ENCODE peak calls at places on chromosomes 16 and 17, in eight cellular contexts. B, A, U, I, F, Y, C and P are unnamed samples.

GRCh38 chr16:54194008-54194731 is 92.4 kb downstream of the IRX3 start:
- DNase-seq in B (peak; percentile 44), A (peak; percentile 88), U (no peak), I (no peak), F (no peak), Y (peak; percentile 73), C (no peak), P (no peak)

GRCh38 chr17:71987634-71988033 is 133.2 kb upstream of the SOX9 start:
- DNase-seq in B (no peak), A (no peak), U (no peak), I (no peak), F (no peak), Y (no peak), C (no peak), P (no peak)

GRCh38 chr16:19704321-19705130 is 13.5 kb downstream of the KNOP1 start:
- DNase-seq in B (no peak), A (no peak), U (no peak), I (no peak), F (no peak), Y (peak; percentile 63), C (no peak), P (no peak)

GRCh38 chr17:4167786-4168185 is 24.8 kb downstream of the CYB5D2 start:
- DNase-seq in B (no peak), A (no peak), U (no peak), I (no peak), F (no peak), Y (no peak), C (no peak), P (no peak)

GRCh38 chr16:79874391-79874790 is 273.9 kb upstream of the MAF start:
- DNase-seq in B (no peak), A (no peak), U (no peak), I (no peak), F (no peak), Y (no peak), C (peak; percentile 29), P (peak; percentile 84)

GRCh38 chr17:64658931-64659330 is 3.2 kb downstream of the SMURF2 start:
- DNase-seq in B (no peak), A (no peak), U (no peak), I (no peak), F (no peak), Y (peak; percentile 64), C (no peak), P (no peak)

GRCh38 chr17:51365090-51365489 is 104.7 kb downstream of the UTP18 start:
- DNase-seq in B (no peak), A (no peak), U (no peak), I (no peak), F (no peak), Y (no peak), C (no peak), P (no peak)

GRCh38 chr16:2056681-2057407 is 9.1 kb downstream of the TSC2 start:
- DNase-seq in B (no peak), A (no peak), U (no peak), I (no peak), F (no peak), Y (no peak), C (no peak), P (no peak)

GRCh38 chr17:78401891-78402290 is 23.4 kb downstream of the PGS1 start:
- DNase-seq in B (no peak), A (no peak), U (no peak), I (no peak), F (no peak), Y (no peak), C (no peak), P (no peak)

GRCh38 chr17:81641825-81642489 is 5.0 kb downstream of the TSPAN10 start:
- DNase-seq in B (no peak), A (no peak), U (no peak), I (peak; percentile 24), F (no peak), Y (peak; percentile 30), C (no peak), P (no peak)

GRCh38 chr17:48162946-48163506 is 55.5 kb downstream of the SNX11 start:
- DNase-seq in B (peak; percentile 25), A (no peak), U (no peak), I (no peak), F (peak; percentile 46), Y (peak; percentile 8), C (peak; percentile 35), P (peak; percentile 58)

GRCh38 chr17:14107889-14108288 is 38.6 kb downstream of the COX10 start:
- DNase-seq in B (no peak), A (no peak), U (no peak), I (no peak), F (no peak), Y (no peak), C (no peak), P (no peak)

GRCh38 chr16:60485877-60486489 is 1550.3 kb downstream of the CDH8 start:
- DNase-seq in B (no peak), A (no peak), U (no peak), I (no peak), F (no peak), Y (no peak), C (no peak), P (no peak)

GRCh38 chr17:82810644-82811430 is 29.0 kb downstream of the ZNF750 start:
- DNase-seq in B (no peak), A (no peak), U (no peak), I (no peak), F (no peak), Y (no peak), C (no peak), P (no peak)

GRCh38 chr16:27378871-27379580 is 22.9 kb upstream of the IL21R start:
- DNase-seq in B (no peak), A (no peak), U (no peak), I (no peak), F (no peak), Y (no peak), C (peak; percentile 38), P (no peak)

GRCh38 chr17:68383443-68384321 is 73.6 kb downstream of the WIPI1 start:
- DNase-seq in B (no peak), A (no peak), U (no peak), I (peak; percentile 52), F (no peak), Y (peak; percentile 94), C (no peak), P (peak; percentile 65)

GRCh38 chr16:55661842-55662479 is 6.2 kb downstream of the SLC6A2 start:
- DNase-seq in B (no peak), A (no peak), U (no peak), I (no peak), F (no peak), Y (no peak), C (no peak), P (no peak)

GRCh38 chr17:10197362-10197720 is 1.1 kb downstream of the GAS7 start:
- DNase-seq in B (no peak), A (peak; percentile 61), U (no peak), I (no peak), F (no peak), Y (no peak), C (no peak), P (no peak)

GRCh38 chr17:80812362-80813088 is 179.1 kb upstream of the CHMP6 start:
- DNase-seq in B (no peak), A (no peak), U (no peak), I (no peak), F (no peak), Y (no peak), C (no peak), P (no peak)

GRCh38 chr17:81428121-81428515 is 32.9 kb downstream of the BAHCC1 start:
- DNase-seq in B (no peak), A (no peak), U (no peak), I (no peak), F (no peak), Y (no peak), C (no peak), P (no peak)

DNA sequence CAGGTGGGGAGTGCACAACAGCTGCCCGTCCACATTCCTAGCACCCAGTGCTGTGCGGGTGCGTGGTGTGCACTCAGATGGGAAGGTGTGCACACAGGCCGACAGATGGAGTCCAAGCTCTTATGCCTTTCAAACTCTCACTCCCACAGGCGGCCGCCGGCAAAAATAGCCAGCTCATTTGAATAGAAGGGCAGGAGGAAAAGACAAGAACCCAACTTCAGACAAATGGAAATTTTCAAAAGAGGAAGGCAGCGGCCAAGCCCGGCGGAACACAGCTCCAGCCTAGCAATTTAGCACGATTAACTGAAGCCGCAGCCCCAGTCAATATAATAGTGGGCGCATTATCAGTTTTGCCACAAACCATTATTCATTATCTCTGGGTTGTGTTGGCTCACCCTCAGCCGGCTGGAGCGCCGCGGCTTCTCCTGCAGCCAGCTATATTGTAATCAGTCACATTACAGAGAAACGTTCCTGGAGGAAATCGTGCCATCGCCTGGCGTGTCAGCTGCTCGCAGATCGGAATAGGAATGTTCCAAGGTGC is 103.9 kb upstream of the SEC14L1 start:
- DNase-seq in B (no peak), A (no peak), U (no peak), I (no peak), F (no peak), Y (peak; percentile 10), C (no peak), P (no peak)
- TF ChIP-seq CTCF in B (no peak), A (no peak), U (no peak), I (no peak), F (no peak), Y (no peak), C (peak; percentile 19), P (no peak)

GRCh38 chr17:22268912-22269220 is 576.5 kb downstream of the KCNJ18 start:
- DNase-seq in B (no peak), A (no peak), U (no peak), I (no peak), F (no peak), Y (no peak), C (no peak), P (no peak)

GRCh38 chr17:22268214-22268911 is 576.0 kb downstream of the KCNJ18 start:
- DNase-seq in B (no peak), A (no peak), U (no peak), I (no peak), F (no peak), Y (no peak), C (no peak), P (no peak)

GRCh38 chr17:22266231-22266630 is 573.9 kb downstream of the KCNJ18 start:
- DNase-seq in B (no peak), A (no peak), U (no peak), I (no peak), F (no peak), Y (no peak), C (no peak), P (no peak)

GRCh38 chr17:22265807-22266206 is 573.5 kb downstream of the KCNJ18 start:
- DNase-seq in B (no peak), A (no peak), U (no peak), I (no peak), F (no peak), Y (no peak), C (no peak), P (no peak)

GRCh38 chr17:22267019-22267418 is 574.7 kb downstream of the KCNJ18 start:
- DNase-seq in B (no peak), A (no peak), U (no peak), I (no peak), F (no peak), Y (no peak), C (no peak), P (no peak)
- TF ChIP-seq CTCF in B (no peak), A (no peak), U (no peak), I (no peak), F (no peak), Y (no peak), C (no peak), P (no peak)

GRCh38 chr16:89453662-89454321 is 36.6 kb downstream of the ANKRD11 start:
- DNase-seq in B (no peak), A (no peak), U (no peak), I (no peak), F (no peak), Y (peak; percentile 51), C (no peak), P (no peak)
- TF ChIP-seq CTCF in B (peak; percentile 15), A (no peak), U (no peak), I (no peak), F (no peak), Y (peak; percentile 38), C (peak; percentile 20), P (peak; percentile 49)

GRCh38 chr16:85825326-85825725 is 25.8 kb downstream of the COX4I1 start:
- DNase-seq in B (no peak), A (no peak), U (no peak), I (no peak), F (no peak), Y (no peak), C (no peak), P (no peak)
- TF ChIP-seq CTCF in B (no peak), A (no peak), U (no peak), I (no peak), F (peak; percentile 11), Y (no peak), C (no peak), P (peak; percentile 9)